ENCODE peak calls at places on chromosome 2, in six cellular contexts. J is midbrain; S is H54; Y is CD4-positive, alpha-beta T cell; I is AG08396; E is GM03348. X is an unnamed sample.

GRCh38 chr2:197496695-197497094 is 2.9 kb downstream of the HSPD1 start:
- DNase-seq in J (no peak), S (no peak), Y (no peak), I (no peak), E (no peak), X (no peak)

GRCh38 chr2:119290859-119291587 is 67.4 kb downstream of the STEAP3 start:
- DNase-seq in J (peak), S (peak), Y (peak), I (peak), E (peak), X (peak)

GRCh38 chr2:199148076-199148845 is 309.5 kb downstream of the SATB2 start:
- DNase-seq in J (no peak), S (no peak), Y (no peak), I (no peak), E (no peak), X (no peak)

GRCh38 chr2:219243291-219243761 is 1.9 kb downstream of the GLB1L start:
- DNase-seq in J (no peak), S (no peak), Y (no peak), I (no peak), E (no peak), X (no peak)

GRCh38 chr2:203551653-203552250 is 16.7 kb upstream of the RAPH1 start:
- DNase-seq in J (no peak), S (no peak), Y (no peak), I (no peak), E (peak), X (no peak)

GRCh38 chr2:104793971-104794370 is 59.9 kb upstream of the POU3F3 start:
- DNase-seq in J (no peak), S (no peak), Y (no peak), I (no peak), E (no peak), X (no peak)

GRCh38 chr2:204010611-204011560 is 74.3 kb downstream of the ICOS start:
- DNase-seq in J (no peak), S (no peak), Y (no peak), I (no peak), E (no peak), X (no peak)

GRCh38 chr2:206323486-206323885 is 49.0 kb downstream of the ZDBF2 start:
- DNase-seq in J (no peak), S (no peak), Y (no peak), I (no peak), E (no peak), X (no peak)

GRCh38 chr2:192696857-192697256 is 502.1 kb upstream of the TMEFF2 start:
- DNase-seq in J (no peak), S (no peak), Y (no peak), I (no peak), E (no peak), X (no peak)

GRCh38 chr2:172735646-172736418 is at the start of gene RAPGEF4:
- DNase-seq in J (no peak), S (no peak), Y (no peak), I (peak), E (peak), X (peak)

GRCh38 chr2:100238471-100238870 is 83.8 kb downstream of the LONRF2 start:
- DNase-seq in J (no peak), S (no peak), Y (no peak), I (no peak), E (no peak), X (no peak)

GRCh38 chr2:149587950-149588487 is 444 bp upstream of the MMADHC start:
- DNase-seq in J (no peak), S (no peak), Y (no peak), I (no peak), E (no peak), X (no peak)

GRCh38 chr2:67825476-67825875 is 237.3 kb downstream of the C1D start:
- DNase-seq in J (no peak), S (no peak), Y (no peak), I (peak), E (peak), X (no peak)

GRCh38 chr2:227325824-227326195 is 759 bp downstream of the MFF start:
- DNase-seq in J (peak), S (peak), Y (no peak), I (peak), E (peak), X (no peak)

GRCh38 chr2:128535928-128536327 is 217.3 kb upstream of the HS6ST1 start:
- DNase-seq in J (no peak), S (peak), Y (no peak), I (peak), E (peak), X (no peak)

GRCh38 chr2:142873850-142874287 is 3.6 kb upstream of the KYNU start:
- DNase-seq in J (no peak), S (no peak), Y (no peak), I (no peak), E (no peak), X (no peak)

GRCh38 chr2:224206816-224207215 is 167.7 kb upstream of the SERPINE2 start:
- DNase-seq in J (no peak), S (no peak), Y (no peak), I (no peak), E (no peak), X (no peak)

GRCh38 chr2:36753706-36754221 is 57.3 kb downstream of the VIT start:
- DNase-seq in J (no peak), S (peak), Y (no peak), I (no peak), E (no peak), X (no peak)

GRCh38 chr2:150063432-150063889 is 424.0 kb downstream of the RND3 start:
- DNase-seq in J (no peak), S (peak), Y (no peak), I (peak), E (peak), X (no peak)

GRCh38 chr2:46098606-46099005 is 198.6 kb upstream of the EPAS1 start:
- DNase-seq in J (no peak), S (peak), Y (no peak), I (peak), E (peak), X (no peak)

GRCh38 chr2:84969511-84970265 is 1.3 kb upstream of the KCMF1 start:
- DNase-seq in J (no peak), S (no peak), Y (no peak), I (no peak), E (peak), X (no peak)

GRCh38 chr2:131413148-131413747 is 49.3 kb upstream of the RAB6D start:
- DNase-seq in J (peak), S (peak), Y (no peak), I (peak), E (peak), X (peak)

GRCh38 chr2:224055101-224055500 is 16.0 kb upstream of the SERPINE2 start:
- DNase-seq in J (no peak), S (no peak), Y (no peak), I (no peak), E (no peak), X (no peak)

GRCh38 chr2:143029141-143029540 is 100.1 kb upstream of the ARHGAP15 start:
- DNase-seq in J (no peak), S (no peak), Y (no peak), I (no peak), E (no peak), X (no peak)

GRCh38 chr2:232319117-232320037 is 59.2 kb upstream of the ALPP start:
- DNase-seq in J (no peak), S (no peak), Y (no peak), I (no peak), E (no peak), X (no peak)

GRCh38 chr2:239195318-239195871 is 205.4 kb downstream of the HDAC4 start:
- DNase-seq in J (peak), S (no peak), Y (no peak), I (no peak), E (no peak), X (no peak)

GRCh38 chr2:117885308-117885707 is 70.8 kb downstream of the DDX18 start:
- DNase-seq in J (no peak), S (no peak), Y (no peak), I (no peak), E (no peak), X (no peak)

GRCh38 chr2:64857581-64858471 is 131.4 kb upstream of the SLC1A4 start:
- DNase-seq in J (peak), S (no peak), Y (no peak), I (peak), E (peak), X (no peak)

GRCh38 chr2:12555012-12555645 is 161.6 kb upstream of the TRIB2 start:
- DNase-seq in J (no peak), S (no peak), Y (no peak), I (peak), E (peak), X (no peak)

GRCh38 chr2:240432820-240433801 is 2.4 kb upstream of the GPC1 start:
- DNase-seq in J (no peak), S (no peak), Y (no peak), I (no peak), E (no peak), X (no peak)

GRCh38 chr2:21234721-21235120 is 111.0 kb downstream of the TDRD15 start:
- DNase-seq in J (peak), S (no peak), Y (no peak), I (no peak), E (no peak), X (no peak)

GRCh38 chr2:212730994-212731393 is 192.4 kb upstream of the ERBB4 start:
- DNase-seq in J (no peak), S (no peak), Y (no peak), I (no peak), E (no peak), X (no peak)